ENCODE peak calls at places on chromosome 17, in seven cellular contexts. I is CD4-positive, alpha-beta memory T cell; X is GM23338; E is esophagus squamous epithelium; D is heart right ventricle; U is Karpas-422; A is neural progenitor cell. J is an unnamed sample.
A peak's percentile ranks its signal among the peaks of the same experiment; 100 is the strongest.

GRCh38 chr17:72556944-72557826 is 436.4 kb downstream of the SOX9 start:
- DNase-seq in U (peak; percentile 89), D (peak; percentile 41), E (no peak), X (peak; percentile 93), I (peak; percentile 54), A (peak; percentile 88), J (peak; percentile 22)

GRCh38 chr17:78342438-78343098 is 17.3 kb downstream of the SOCS3 start:
- DNase-seq in I (no peak), A (no peak), E (no peak), U (no peak), D (peak; percentile 56), X (peak; percentile 53), J (no peak)

GRCh38 chr17:17289701-17290100 is 8.7 kb upstream of the COPS3 start:
- DNase-seq in A (no peak), U (no peak), X (no peak), E (no peak), I (no peak), D (no peak), J (no peak)

GRCh38 chr17:32533296-32533695 is 46.5 kb downstream of the CDK5R1 start:
- DNase-seq in I (no peak), U (no peak), E (no peak), D (no peak), A (no peak), X (no peak), J (no peak)

GRCh38 chr17:72725432-72726068 is 366.9 kb downstream of the SLC39A11 start:
- DNase-seq in U (peak; percentile 82), E (no peak), I (peak; percentile 32), A (peak; percentile 85), D (peak; percentile 41), X (peak; percentile 78), J (no peak)

GRCh38 chr17:60154616-60155426 is 5.0 kb downstream of the CA4 start:
- DNase-seq in X (peak; percentile 2), U (no peak), A (no peak), I (no peak), D (peak; percentile 42), E (no peak), J (no peak)

GRCh38 chr17:41533613-41534012 is 5.5 kb upstream of the KRT19 start:
- DNase-seq in I (no peak), E (no peak), X (no peak), D (no peak), A (no peak), U (no peak), J (no peak)

GRCh38 chr17:3127451-3127850 is at the start of gene OR1G1:
- DNase-seq in I (no peak), U (no peak), A (no peak), E (no peak), X (no peak), D (no peak), J (no peak)

GRCh38 chr17:41710472-41711090 is 1.6 kb upstream of the GAST start:
- DNase-seq in A (no peak), X (no peak), U (no peak), D (no peak), E (no peak), I (no peak), J (no peak)

GRCh38 chr17:81865733-81866439 is 5.3 kb downstream of the ARHGDIA start:
- DNase-seq in U (peak; percentile 60), I (no peak), A (no peak), D (no peak), X (no peak), E (no peak), J (no peak)

GRCh38 chr17:1267471-1267947 is 2.7 kb upstream of the BHLHA9 start:
- DNase-seq in A (peak; percentile 50), E (no peak), X (peak; percentile 36), I (peak; percentile 12), D (no peak), U (no peak), J (no peak)

GRCh38 chr17:4199818-4200402 is 56.9 kb downstream of the CYB5D2 start:
- DNase-seq in I (peak; percentile 43), E (no peak), A (peak; percentile 80), X (peak; percentile 84), D (no peak), U (peak; percentile 85), J (no peak)

GRCh38 chr17:31269597-31269996 is 27.4 kb downstream of the OMG start:
- DNase-seq in X (peak; percentile 79), D (no peak), E (no peak), U (no peak), I (no peak), A (peak; percentile 28), J (peak; percentile 8)

GRCh38 chr17:49968380-49969133 is 433 bp upstream of the DLX4 start:
- DNase-seq in D (peak; percentile 64), I (peak; percentile 71), U (no peak), E (no peak), A (peak; percentile 93), X (peak; percentile 98), J (no peak)

GRCh38 chr17:36611345-36612072 is 10.1 kb downstream of the MRM1 start:
- DNase-seq in D (no peak), E (no peak), A (no peak), U (no peak), X (no peak), I (no peak), J (peak; percentile 85)

GRCh38 chr17:40427002-40427491 is 9.4 kb upstream of the TOP2A start:
- DNase-seq in U (no peak), X (no peak), A (no peak), I (peak; percentile 45), D (no peak), E (no peak), J (no peak)

GRCh38 chr17:55845385-55845784 is 94.5 kb downstream of the PCTP start:
- DNase-seq in U (no peak), X (peak; percentile 87), D (peak; percentile 51), E (no peak), I (no peak), A (peak; percentile 84), J (no peak)

DNA sequence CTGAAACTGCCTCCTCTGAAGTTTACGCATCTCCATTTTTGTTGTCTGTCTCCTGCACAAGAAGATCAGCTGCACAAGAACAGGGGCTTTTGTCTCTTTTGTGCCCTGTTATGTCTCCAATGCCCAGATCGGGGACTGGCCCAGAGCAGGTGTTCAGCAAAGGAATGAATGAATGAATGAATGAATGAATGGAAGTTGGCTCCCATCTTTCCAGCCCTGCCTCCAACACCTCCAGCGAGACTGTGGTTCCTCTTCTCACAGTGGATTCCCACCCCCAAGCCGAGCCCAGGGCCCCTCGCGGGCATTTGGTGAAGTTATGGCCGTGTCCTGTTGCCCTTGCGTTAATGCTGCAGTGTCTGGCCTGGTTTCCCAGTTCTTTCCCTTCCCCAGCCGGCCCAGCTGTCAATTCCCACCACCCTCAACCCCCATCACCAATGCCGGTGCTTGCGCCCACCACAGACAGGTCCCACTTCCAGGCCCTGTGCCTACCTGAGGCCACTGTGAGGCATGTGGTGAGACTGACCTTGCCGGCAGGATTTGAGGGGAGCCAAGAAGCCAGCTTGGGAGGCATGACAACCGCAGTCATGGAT is 21.3 kb upstream of the KCNJ12 start:
- DNase-seq in D (no peak), A (no peak), I (no peak), U (peak; percentile 32), E (no peak), X (no peak), J (no peak)
- H3K27ac ChIP-seq in D (no peak overlapping the region), A (no peak overlapping the region), I (no peak overlapping the region), U (no peak overlapping the region), E (no peak overlapping the region), X (no peak overlapping the region), J (no peak overlapping the region)

DNA sequence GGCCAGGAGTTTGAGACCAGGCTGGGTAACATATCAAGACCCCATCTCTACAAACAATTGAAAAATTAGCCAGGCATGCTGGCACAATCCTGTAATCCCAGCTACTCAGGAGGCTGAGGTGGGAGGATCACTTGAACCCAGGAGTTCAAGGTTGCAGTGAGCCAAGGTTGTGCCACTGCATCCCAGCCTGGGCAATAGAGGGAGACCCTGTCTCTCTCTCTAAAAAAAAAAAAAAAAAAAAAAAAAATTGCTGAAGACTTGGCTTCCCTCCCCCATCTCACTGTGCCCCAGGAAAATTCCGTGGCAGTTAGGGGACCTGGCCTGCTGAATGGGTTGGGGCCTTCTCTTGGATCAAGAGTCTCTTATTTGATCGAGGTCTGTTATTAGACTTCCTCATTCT is at the start of gene ODF4:
- DNase-seq in A (no peak), U (no peak), D (no peak), E (no peak), X (no peak), I (no peak), J (no peak)
- H3K27ac ChIP-seq in A (no peak within 1 kb of the TSS), U (no peak within 1 kb of the TSS), D (no peak within 1 kb of the TSS), E (no peak within 1 kb of the TSS), X (no peak within 1 kb of the TSS), I (no peak within 1 kb of the TSS), J (no peak within 1 kb of the TSS)

GRCh38 chr17:57881143-57881542 is 31.3 kb upstream of the MRPS23 start:
- DNase-seq in A (no peak), X (peak; percentile 81), E (no peak), U (no peak), I (no peak), D (peak; percentile 10), J (no peak)

GRCh38 chr17:57880086-57880456 is 30.2 kb upstream of the MRPS23 start:
- DNase-seq in I (no peak), E (no peak), X (no peak), A (no peak), D (no peak), U (no peak), J (no peak)

GRCh38 chr17:57885148-57885915 is 35.5 kb upstream of the MRPS23 start:
- DNase-seq in D (no peak), X (no peak), I (no peak), A (no peak), E (no peak), U (no peak), J (no peak)

GRCh38 chr17:57879437-57880085 is 29.7 kb upstream of the MRPS23 start:
- DNase-seq in U (no peak), D (no peak), A (peak; percentile 39), X (no peak), E (no peak), I (no peak), J (no peak)

DNA sequence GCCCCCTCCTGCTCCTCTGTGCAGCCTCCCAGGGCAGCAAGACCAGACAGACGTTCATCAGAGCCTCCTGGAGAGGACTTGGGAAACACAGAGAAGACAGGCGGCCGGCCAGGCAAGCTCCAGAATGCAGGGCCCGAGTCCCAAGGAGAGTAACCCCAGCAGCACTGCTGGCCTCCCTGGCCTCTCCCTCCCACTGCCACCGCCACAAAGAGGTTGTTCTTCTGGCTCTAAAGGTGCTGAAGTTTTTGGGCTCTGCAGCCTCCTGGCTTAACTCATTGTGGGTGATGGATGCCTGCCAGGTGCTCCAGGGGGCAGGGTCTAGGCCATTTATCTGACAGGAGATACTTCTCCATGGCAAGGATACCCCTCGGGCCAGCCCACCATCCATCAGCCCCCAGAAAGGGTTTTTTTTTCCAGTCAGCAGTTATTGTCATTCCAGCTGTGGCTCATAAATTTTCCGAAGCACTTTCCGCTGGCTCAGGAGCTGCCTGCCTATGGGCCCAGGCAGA is 32.0 kb upstream of the MRPS23 start:
- DNase-seq in X (no peak), A (no peak), U (no peak), D (peak; percentile 47), I (no peak), E (no peak), J (no peak)
- H3K27ac ChIP-seq in X (peak overlapping the region; percentile 85), A (no peak overlapping the region), U (no peak overlapping the region), D (peak overlapping the region; percentile 31), I (no peak overlapping the region), E (peak overlapping the region; percentile 78), J (no peak overlapping the region)

DNA sequence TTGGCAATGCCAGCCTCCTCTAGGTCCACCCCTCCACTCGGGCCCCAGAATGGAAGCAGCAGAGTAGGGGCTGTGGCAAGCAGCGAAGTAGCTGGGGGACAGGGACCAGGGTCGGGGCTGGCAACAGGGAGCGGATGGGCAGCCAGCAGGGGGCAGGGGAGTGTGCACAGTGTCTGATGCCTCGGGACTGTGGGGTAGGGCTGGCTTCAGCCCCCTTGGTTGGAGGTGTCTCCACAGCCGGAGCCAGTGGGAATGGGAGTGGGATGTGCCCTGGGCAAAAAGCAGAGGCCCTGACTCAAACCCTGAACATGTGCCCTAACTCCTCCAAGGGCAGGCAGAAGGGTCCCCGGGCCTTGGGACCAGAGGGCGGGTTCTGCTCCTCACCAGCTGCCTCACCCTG is 18.5 kb upstream of the ARHGAP27 start:
- DNase-seq in D (no peak), A (no peak), E (no peak), X (peak; percentile 45), U (peak; percentile 63), I (no peak), J (no peak)
- H3K27ac ChIP-seq in D (no peak overlapping the region), A (no peak overlapping the region), E (no peak overlapping the region), X (no peak overlapping the region), U (peak overlapping the region; percentile 96), I (no peak overlapping the region), J (no peak overlapping the region)